ENCODE peak calls at places on chromosomes 6 and 20, in eight cellular contexts. One of them, this sample, is unnamed. For H3K9me3, the result is how much of the 10 kb centered on the place peaks cover.

GRCh38 chr6:126180585-126180984 is 159.3 kb upstream of the CENPW start:
- DNase-seq in endodermal cell: no peak
- DNase-seq in breast epithelium: no peak
- DNase-seq in CD8-positive, alpha-beta memory T cell: no peak
- DNase-seq in stomach: no peak
- DNase-seq in BE2C: no peak
- DNase-seq in DND-41: no peak
- DNase-seq in neural progenitor cell: no peak
- DNase-seq in this sample: no peak

GRCh38 chr6:14123331-14124105 is 5.9 kb downstream of the CD83 start:
- DNase-seq in BE2C: no peak
- DNase-seq in neural progenitor cell: no peak
- DNase-seq in endodermal cell: no peak
- DNase-seq in breast epithelium: no peak
- DNase-seq in CD8-positive, alpha-beta memory T cell: no peak
- DNase-seq in stomach: no peak
- DNase-seq in DND-41: no peak
- DNase-seq in this sample: no peak

GRCh38 chr6:100484474-100484873 is 19.8 kb upstream of the SIM1 start:
- DNase-seq in endodermal cell: no peak
- DNase-seq in breast epithelium: no peak
- DNase-seq in stomach: no peak
- DNase-seq in DND-41: no peak
- DNase-seq in CD8-positive, alpha-beta memory T cell: no peak
- DNase-seq in neural progenitor cell: no peak
- DNase-seq in BE2C: no peak
- DNase-seq in this sample: no peak

GRCh38 chr6:43495409-43495941 is 14.7 kb downstream of the LRRC73 start:
- DNase-seq in BE2C: no peak
- DNase-seq in stomach: no peak
- DNase-seq in DND-41: peak
- DNase-seq in neural progenitor cell: no peak
- DNase-seq in CD8-positive, alpha-beta memory T cell: peak
- DNase-seq in breast epithelium: no peak
- DNase-seq in endodermal cell: peak
- DNase-seq in this sample: no peak

GRCh38 chr6:85680388-85680787 is 37.7 kb upstream of the SYNCRIP start:
- DNase-seq in stomach: no peak
- DNase-seq in neural progenitor cell: no peak
- DNase-seq in BE2C: no peak
- DNase-seq in breast epithelium: no peak
- DNase-seq in DND-41: peak
- DNase-seq in endodermal cell: no peak
- DNase-seq in CD8-positive, alpha-beta memory T cell: no peak
- DNase-seq in this sample: no peak

GRCh38 chr6:44956426-44956825 is 371.7 kb upstream of the RUNX2 start:
- DNase-seq in breast epithelium: no peak
- DNase-seq in CD8-positive, alpha-beta memory T cell: no peak
- DNase-seq in DND-41: no peak
- DNase-seq in stomach: no peak
- DNase-seq in neural progenitor cell: no peak
- DNase-seq in BE2C: no peak
- DNase-seq in endodermal cell: no peak
- DNase-seq in this sample: no peak

GRCh38 chr6:106452628-106453027 is 92.1 kb downstream of the CRYBG1 start:
- DNase-seq in CD8-positive, alpha-beta memory T cell: no peak
- DNase-seq in breast epithelium: no peak
- DNase-seq in neural progenitor cell: no peak
- DNase-seq in DND-41: no peak
- DNase-seq in BE2C: no peak
- DNase-seq in endodermal cell: no peak
- DNase-seq in stomach: no peak
- DNase-seq in this sample: no peak

GRCh38 chr6:110180228-110181008 is at the start of gene CDC40:
- DNase-seq in DND-41: peak
- DNase-seq in BE2C: peak
- DNase-seq in stomach: peak
- DNase-seq in neural progenitor cell: peak
- DNase-seq in endodermal cell: peak
- DNase-seq in CD8-positive, alpha-beta memory T cell: peak
- DNase-seq in breast epithelium: peak
- DNase-seq in this sample: peak

GRCh38 chr20:64264091-64264490 is 8.5 kb downstream of the PCMTD2 start:
- DNase-seq in endodermal cell: no peak
- DNase-seq in stomach: no peak
- DNase-seq in breast epithelium: no peak
- DNase-seq in CD8-positive, alpha-beta memory T cell: no peak
- DNase-seq in BE2C: no peak
- DNase-seq in DND-41: no peak
- DNase-seq in neural progenitor cell: no peak
- DNase-seq in this sample: no peak

GRCh38 chr6:134169881-134170486 is 117.6 kb upstream of the SLC2A12 start:
- DNase-seq in stomach: no peak
- DNase-seq in neural progenitor cell: no peak
- DNase-seq in DND-41: no peak
- DNase-seq in endodermal cell: no peak
- DNase-seq in BE2C: peak
- DNase-seq in CD8-positive, alpha-beta memory T cell: no peak
- DNase-seq in breast epithelium: no peak
- DNase-seq in this sample: no peak

GRCh38 chr6:48765352-48765961 is 654.5 kb upstream of the PTCHD4 start:
- DNase-seq in stomach: peak
- DNase-seq in BE2C: peak
- DNase-seq in neural progenitor cell: peak
- DNase-seq in endodermal cell: peak
- DNase-seq in CD8-positive, alpha-beta memory T cell: no peak
- DNase-seq in breast epithelium: no peak
- DNase-seq in DND-41: no peak
- DNase-seq in this sample: no peak

GRCh38 chr6:34239240-34239825 is 2.7 kb downstream of the HMGA1 start:
- DNase-seq in DND-41: no peak
- DNase-seq in BE2C: no peak
- DNase-seq in neural progenitor cell: no peak
- DNase-seq in breast epithelium: no peak
- DNase-seq in endodermal cell: no peak
- DNase-seq in CD8-positive, alpha-beta memory T cell: no peak
- DNase-seq in stomach: no peak
- DNase-seq in this sample: no peak

GRCh38 chr6:31972709-31973350 is 892 bp upstream of the DXO start:
- DNase-seq in breast epithelium: no peak
- DNase-seq in stomach: no peak
- DNase-seq in neural progenitor cell: no peak
- DNase-seq in endodermal cell: no peak
- DNase-seq in CD8-positive, alpha-beta memory T cell: no peak
- DNase-seq in DND-41: no peak
- DNase-seq in BE2C: no peak
- DNase-seq in this sample: no peak

GRCh38 chr20:57505991-57506390 is 18.9 kb downstream of the CTCFL start:
- DNase-seq in stomach: no peak
- DNase-seq in DND-41: no peak
- DNase-seq in endodermal cell: no peak
- DNase-seq in breast epithelium: no peak
- DNase-seq in neural progenitor cell: no peak
- DNase-seq in BE2C: no peak
- DNase-seq in CD8-positive, alpha-beta memory T cell: no peak
- DNase-seq in this sample: no peak

GRCh38 chr20:12970372-12970821 is 38.4 kb upstream of the SPTLC3 start:
- DNase-seq in neural progenitor cell: peak
- DNase-seq in BE2C: no peak
- DNase-seq in endodermal cell: peak
- DNase-seq in CD8-positive, alpha-beta memory T cell: no peak
- DNase-seq in stomach: no peak
- DNase-seq in breast epithelium: no peak
- DNase-seq in DND-41: peak
- DNase-seq in this sample: no peak

GRCh38 chr6:34235605-34236422 is 859 bp upstream of the HMGA1 start:
- DNase-seq in breast epithelium: no peak
- DNase-seq in endodermal cell: no peak
- DNase-seq in DND-41: no peak
- DNase-seq in stomach: peak
- DNase-seq in neural progenitor cell: peak
- DNase-seq in CD8-positive, alpha-beta memory T cell: peak
- DNase-seq in BE2C: no peak
- DNase-seq in this sample: peak

GRCh38 chr6:146990284-146990683 is 213.9 kb upstream of the STXBP5 start:
- DNase-seq in endodermal cell: no peak
- DNase-seq in DND-41: no peak
- DNase-seq in CD8-positive, alpha-beta memory T cell: no peak
- DNase-seq in breast epithelium: no peak
- DNase-seq in BE2C: no peak
- DNase-seq in stomach: no peak
- DNase-seq in neural progenitor cell: no peak
- DNase-seq in this sample: no peak

GRCh38 chr20:48691523-48691922 is 136.3 kb downstream of the PREX1 start:
- DNase-seq in neural progenitor cell: no peak
- DNase-seq in CD8-positive, alpha-beta memory T cell: no peak
- DNase-seq in breast epithelium: no peak
- DNase-seq in DND-41: no peak
- DNase-seq in BE2C: no peak
- DNase-seq in endodermal cell: no peak
- DNase-seq in stomach: no peak
- DNase-seq in this sample: no peak
- H3K9me3 ChIP-seq in neural progenitor cell: under half
- H3K9me3 ChIP-seq in CD8-positive, alpha-beta memory T cell: under half
- H3K9me3 ChIP-seq in breast epithelium: under half
- H3K9me3 ChIP-seq in DND-41: under half
- H3K9me3 ChIP-seq in BE2C: under half
- H3K9me3 ChIP-seq in endodermal cell: under half
- H3K9me3 ChIP-seq in stomach: under half
- H3K9me3 ChIP-seq in this sample: under half

DNA sequence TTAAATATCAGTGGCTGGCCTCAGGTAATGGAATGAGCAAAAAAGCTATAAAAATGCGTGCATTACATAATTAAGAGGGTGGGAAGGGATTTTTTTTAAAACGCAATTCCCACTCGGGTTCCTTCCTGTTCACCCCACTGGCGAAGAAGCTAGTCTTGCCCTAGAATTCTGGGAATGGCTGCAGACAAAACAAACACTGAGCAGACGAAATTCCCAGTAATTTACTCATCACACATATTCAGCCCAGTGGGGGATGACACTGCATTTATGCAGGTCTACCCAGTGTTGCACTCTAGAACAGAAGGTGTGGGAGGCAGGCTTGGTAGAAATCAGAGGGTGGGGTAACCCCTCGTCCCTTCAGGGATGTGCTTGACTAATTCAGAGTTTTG is 2695.0 kb upstream of the DEFB115 start:
- DNase-seq in DND-41: no peak
- DNase-seq in BE2C: no peak
- DNase-seq in stomach: no peak
- DNase-seq in neural progenitor cell: no peak
- DNase-seq in CD8-positive, alpha-beta memory T cell: no peak
- DNase-seq in endodermal cell: peak
- DNase-seq in breast epithelium: no peak
- DNase-seq in this sample: no peak
- H3K9me3 ChIP-seq in DND-41: under half
- H3K9me3 ChIP-seq in BE2C: under half
- H3K9me3 ChIP-seq in stomach: under half
- H3K9me3 ChIP-seq in neural progenitor cell: under half
- H3K9me3 ChIP-seq in CD8-positive, alpha-beta memory T cell: under half
- H3K9me3 ChIP-seq in endodermal cell: under half
- H3K9me3 ChIP-seq in breast epithelium: under half
- H3K9me3 ChIP-seq in this sample: under half

DNA sequence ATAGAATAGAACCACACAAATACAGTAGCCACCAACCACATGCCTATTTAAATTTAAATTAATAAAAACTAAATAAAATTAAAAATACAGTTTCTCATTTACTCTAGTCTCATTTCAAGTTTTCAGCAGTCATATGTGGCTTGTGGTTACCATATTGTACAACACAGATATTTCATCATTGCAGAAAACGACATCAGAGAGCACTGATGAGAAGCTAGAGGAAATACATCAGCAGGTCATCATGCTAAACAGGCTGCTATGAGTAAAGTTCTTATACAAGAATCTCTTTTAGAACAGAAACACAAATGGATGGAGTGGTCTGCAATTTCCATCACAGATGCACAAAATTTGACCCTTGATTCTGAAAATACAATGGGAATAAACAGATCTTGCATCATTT is 36.6 kb downstream of the TBC1D32 start:
- DNase-seq in breast epithelium: no peak
- DNase-seq in BE2C: no peak
- DNase-seq in endodermal cell: no peak
- DNase-seq in DND-41: no peak
- DNase-seq in CD8-positive, alpha-beta memory T cell: no peak
- DNase-seq in neural progenitor cell: no peak
- DNase-seq in stomach: no peak
- DNase-seq in this sample: no peak
- H3K9me3 ChIP-seq in breast epithelium: under half
- H3K9me3 ChIP-seq in BE2C: under half
- H3K9me3 ChIP-seq in endodermal cell: under half
- H3K9me3 ChIP-seq in DND-41: under half
- H3K9me3 ChIP-seq in CD8-positive, alpha-beta memory T cell: under half
- H3K9me3 ChIP-seq in neural progenitor cell: under half
- H3K9me3 ChIP-seq in stomach: under half
- H3K9me3 ChIP-seq in this sample: under half

GRCh38 chr6:168308390-168309144 is 11.0 kb downstream of the DACT2 start:
- DNase-seq in BE2C: no peak
- DNase-seq in stomach: no peak
- DNase-seq in neural progenitor cell: no peak
- DNase-seq in CD8-positive, alpha-beta memory T cell: no peak
- DNase-seq in endodermal cell: no peak
- DNase-seq in breast epithelium: no peak
- DNase-seq in DND-41: no peak
- DNase-seq in this sample: no peak

GRCh38 chr6:168309183-168309582 is 10.4 kb downstream of the DACT2 start:
- DNase-seq in CD8-positive, alpha-beta memory T cell: no peak
- DNase-seq in breast epithelium: no peak
- DNase-seq in BE2C: no peak
- DNase-seq in stomach: no peak
- DNase-seq in endodermal cell: peak
- DNase-seq in neural progenitor cell: no peak
- DNase-seq in DND-41: no peak
- DNase-seq in this sample: no peak

GRCh38 chr6:168311410-168312124 is 8.0 kb downstream of the DACT2 start:
- DNase-seq in BE2C: no peak
- DNase-seq in breast epithelium: no peak
- DNase-seq in neural progenitor cell: no peak
- DNase-seq in DND-41: no peak
- DNase-seq in CD8-positive, alpha-beta memory T cell: no peak
- DNase-seq in stomach: no peak
- DNase-seq in endodermal cell: no peak
- DNase-seq in this sample: no peak

GRCh38 chr6:168310945-168311344 is 8.6 kb downstream of the DACT2 start:
- DNase-seq in stomach: no peak
- DNase-seq in endodermal cell: no peak
- DNase-seq in BE2C: no peak
- DNase-seq in neural progenitor cell: no peak
- DNase-seq in DND-41: no peak
- DNase-seq in CD8-positive, alpha-beta memory T cell: no peak
- DNase-seq in breast epithelium: no peak
- DNase-seq in this sample: no peak

DNA sequence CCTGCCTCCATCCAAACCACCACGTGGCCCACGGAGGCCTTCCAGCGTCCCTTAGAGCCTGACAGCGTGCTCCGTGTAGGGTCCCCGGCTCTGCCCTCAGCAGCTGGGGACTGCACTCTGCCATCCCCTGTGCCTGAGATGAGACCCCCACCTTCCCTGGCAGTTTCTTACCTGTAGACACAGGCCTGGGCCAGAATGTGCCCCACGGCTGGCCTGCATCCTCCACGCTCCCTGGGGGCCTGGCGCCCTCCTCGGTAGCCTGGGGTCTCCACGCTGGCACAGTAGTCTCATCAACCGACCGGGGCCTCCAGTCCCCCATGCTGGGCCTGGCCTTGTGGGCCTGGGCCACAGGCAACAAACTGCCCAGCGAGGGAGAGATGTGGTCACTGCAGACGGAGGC is 9.6 kb downstream of the DACT2 start:
- DNase-seq in stomach: no peak
- DNase-seq in endodermal cell: no peak
- DNase-seq in breast epithelium: no peak
- DNase-seq in CD8-positive, alpha-beta memory T cell: no peak
- DNase-seq in BE2C: no peak
- DNase-seq in DND-41: no peak
- DNase-seq in neural progenitor cell: no peak
- DNase-seq in this sample: no peak
- H3K9me3 ChIP-seq in stomach: under half
- H3K9me3 ChIP-seq in endodermal cell: under half
- H3K9me3 ChIP-seq in breast epithelium: under half
- H3K9me3 ChIP-seq in CD8-positive, alpha-beta memory T cell: under half
- H3K9me3 ChIP-seq in BE2C: under half
- H3K9me3 ChIP-seq in DND-41: under half
- H3K9me3 ChIP-seq in neural progenitor cell: under half
- H3K9me3 ChIP-seq in this sample: under half

This sample was measured in T-helper 17 cell.